ENCODE peak calls at places on chromosomes 3 and 15, in ten cellular contexts. E, N, Z, K, V, M, A, D, F and U are unnamed samples.

GRCh38 chr3:46895204-46895660 is 17.7 kb downstream of the PTH1R start:
- DNase-seq in V (peak), M (peak), D (peak), Z (peak), F (no peak), E (peak), A (peak), N (no peak), K (peak), U (no peak)

GRCh38 chr15:34684351-34684750 is 70.4 kb downstream of the GJD2 start:
- DNase-seq in E (no peak), F (no peak), K (no peak), V (no peak), D (no peak), M (no peak), Z (no peak), N (no peak), A (no peak), U (no peak)

GRCh38 chr15:82808634-82809041 is 790 bp upstream of the WHAMM start:
- DNase-seq in A (no peak), Z (no peak), K (no peak), D (no peak), M (no peak), E (no peak), N (no peak), V (no peak), F (no peak), U (no peak)

GRCh38 chr3:165827233-165827632 is 10.0 kb downstream of the BCHE start:
- DNase-seq in D (no peak), F (no peak), A (no peak), E (no peak), M (no peak), N (no peak), Z (no peak), V (no peak), K (no peak), U (no peak)

GRCh38 chr3:156865732-156866131 is 39.6 kb downstream of the LEKR1 start:
- DNase-seq in K (no peak), M (no peak), Z (no peak), A (no peak), F (no peak), E (no peak), D (peak), N (no peak), V (peak), U (no peak)

GRCh38 chr15:81097893-81098280 is 36.2 kb upstream of the CFAP161 start:
- DNase-seq in N (no peak), F (no peak), E (no peak), Z (no peak), D (peak), K (no peak), A (no peak), M (no peak), V (no peak), U (no peak)

GRCh38 chr3:72095521-72095920 is 310.6 kb upstream of the PROK2 start:
- DNase-seq in E (no peak), K (no peak), Z (no peak), D (no peak), V (peak), F (no peak), N (no peak), A (no peak), M (no peak), U (no peak)

GRCh38 chr15:94791008-94791407 is 559.6 kb downstream of the MCTP2 start:
- DNase-seq in E (no peak), V (no peak), A (no peak), K (no peak), N (no peak), M (no peak), D (no peak), F (no peak), Z (no peak), U (no peak)

GRCh38 chr15:95175914-95176658 is 944.7 kb downstream of the MCTP2 start:
- DNase-seq in N (no peak), E (no peak), K (no peak), Z (no peak), M (no peak), F (no peak), V (peak), D (peak), A (no peak), U (no peak)

GRCh38 chr15:36877796-36878744 is 222.3 kb downstream of the MEIS2 start:
- DNase-seq in E (no peak), V (no peak), N (no peak), A (no peak), Z (no peak), M (peak), D (no peak), K (no peak), F (no peak), U (no peak)

GRCh38 chr3:188083011-188083410 is 70.9 kb upstream of the LPP start:
- DNase-seq in E (no peak), M (no peak), Z (no peak), D (no peak), N (no peak), F (no peak), V (peak), A (no peak), K (no peak), U (no peak)

GRCh38 chr3:81279481-81280273 is 481.8 kb downstream of the GBE1 start:
- DNase-seq in K (no peak), D (no peak), N (peak), Z (no peak), M (no peak), F (no peak), A (no peak), V (no peak), E (no peak), U (no peak)

GRCh38 chr3:189947948-189948723 is 172.6 kb downstream of the P3H2 start:
- DNase-seq in K (no peak), V (peak), N (no peak), D (peak), F (no peak), Z (no peak), M (peak), E (no peak), A (no peak), U (no peak)

GRCh38 chr3:50264389-50264963 is 4.5 kb upstream of the SEMA3B start:
- DNase-seq in K (peak), A (no peak), D (peak), N (peak), E (no peak), V (peak), F (peak), M (no peak), Z (peak), U (peak)

GRCh38 chr3:133089906-133090305 is 51.7 kb downstream of the TMEM108 start:
- DNase-seq in E (no peak), D (no peak), K (no peak), F (no peak), M (peak), N (no peak), A (no peak), Z (no peak), V (no peak), U (no peak)

GRCh38 chr3:81958967-81959625 is 197.7 kb upstream of the GBE1 start:
- DNase-seq in E (no peak), M (no peak), K (no peak), A (no peak), D (peak), Z (no peak), F (no peak), V (peak), N (no peak), U (no peak)

GRCh38 chr15:79455361-79455760 is 23.2 kb downstream of the MINAR1 start:
- DNase-seq in Z (no peak), V (no peak), A (no peak), M (no peak), D (peak), E (no peak), K (no peak), F (no peak), N (no peak), U (no peak)

GRCh38 chr15:74821091-74821789 is 5.2 kb upstream of the CPLX3 start:
- DNase-seq in D (no peak), F (no peak), A (no peak), K (no peak), V (no peak), Z (no peak), N (no peak), M (peak), E (no peak), U (no peak)

GRCh38 chr15:54815546-54815945 is 381.2 kb downstream of the RSL24D1 start:
- DNase-seq in A (no peak), Z (no peak), E (no peak), M (no peak), K (no peak), D (no peak), V (no peak), N (no peak), F (no peak), U (no peak)

GRCh38 chr3:123584284-123584987 is 417 bp downstream of the HACD2 start:
- DNase-seq in D (peak), K (no peak), N (peak), Z (peak), F (peak), A (no peak), M (peak), E (peak), V (no peak), U (no peak)

GRCh38 chr15:74716647-74717046 is 8.7 kb downstream of the CYP1A1 start:
- DNase-seq in D (no peak), Z (no peak), A (no peak), E (no peak), M (no peak), F (no peak), V (peak), N (no peak), K (no peak), U (no peak)

GRCh38 chr3:41508063-41508696 is 308.9 kb downstream of the CTNNB1 start:
- DNase-seq in V (no peak), K (no peak), E (no peak), N (no peak), M (peak), F (no peak), A (no peak), Z (no peak), D (peak), U (no peak)

GRCh38 chr15:61871926-61872522 is 188.2 kb downstream of the VPS13C start:
- DNase-seq in N (no peak), M (peak), E (no peak), A (no peak), D (peak), V (peak), Z (no peak), F (no peak), K (no peak), U (no peak)

GRCh38 chr3:141105828-141106628 is 54.9 kb downstream of the SPSB4 start:
- DNase-seq in K (peak), M (peak), V (peak), N (peak), D (peak), A (peak), F (peak), Z (peak), E (peak), U (peak)

GRCh38 chr15:62135532-62136134 is 29.5 kb downstream of the C2CD4B start:
- DNase-seq in E (no peak), A (no peak), N (no peak), K (no peak), Z (no peak), M (no peak), V (no peak), D (peak), F (no peak), U (no peak)

GRCh38 chr3:155884292-155884691 is 13.8 kb downstream of the GMPS start:
- DNase-seq in F (no peak), E (no peak), K (no peak), N (no peak), Z (no peak), A (no peak), M (no peak), D (no peak), V (no peak), U (no peak)

GRCh38 chr3:72550582-72551262 is 297.5 kb downstream of the SHQ1 start:
- DNase-seq in Z (no peak), F (no peak), M (no peak), D (no peak), K (no peak), N (no peak), V (no peak), E (no peak), A (no peak), U (no peak)

GRCh38 chr15:92886815-92887214 is 13.3 kb upstream of the CHD2 start:
- DNase-seq in E (no peak), Z (no peak), K (no peak), M (no peak), N (no peak), A (no peak), F (no peak), D (no peak), V (no peak), U (no peak)

GRCh38 chr3:42707620-42708355 is 5.2 kb upstream of the HHATL start:
- DNase-seq in K (no peak), N (no peak), E (no peak), D (no peak), Z (no peak), M (no peak), V (no peak), A (no peak), F (no peak), U (no peak)

GRCh38 chr15:94253742-94254141 is 22.4 kb downstream of the MCTP2 start:
- DNase-seq in A (no peak), F (no peak), Z (no peak), V (no peak), K (no peak), N (no peak), D (no peak), M (no peak), E (no peak), U (no peak)

GRCh38 chr3:11717768-11718581 is 74.3 kb upstream of the VGLL4 start:
- DNase-seq in E (no peak), F (no peak), N (peak), V (peak), A (no peak), M (no peak), Z (no peak), K (no peak), D (peak), U (no peak)

GRCh38 chr15:32819406-32819930 is 101.7 kb downstream of the GREM1 start:
- DNase-seq in A (no peak), K (no peak), F (no peak), E (no peak), Z (no peak), M (no peak), V (no peak), N (no peak), D (peak), U (no peak)

GRCh38 chr15:70201376-70201775 is 103.7 kb upstream of the TLE3 start:
- DNase-seq in V (no peak), M (no peak), Z (no peak), K (no peak), D (no peak), F (no peak), A (no peak), E (no peak), N (no peak), U (no peak)

GRCh38 chr3:182970811-182971418 is 9.4 kb downstream of the DCUN1D1 start:
- DNase-seq in Z (peak), K (no peak), A (no peak), M (no peak), N (no peak), E (no peak), D (no peak), V (no peak), F (no peak), U (no peak)

GRCh38 chr3:149958171-149958796 is 12.4 kb downstream of the PFN2 start:
- DNase-seq in M (peak), E (no peak), V (no peak), D (no peak), N (no peak), A (no peak), Z (no peak), K (no peak), F (no peak), U (no peak)

GRCh38 chr3:24496529-24497482 is 2.2 kb upstream of the THRB start:
- DNase-seq in Z (peak), M (peak), D (peak), A (no peak), N (no peak), F (peak), E (no peak), V (peak), K (no peak), U (peak)

GRCh38 chr3:151203053-151203420 is at the start of gene GPR171:
- DNase-seq in F (no peak), Z (no peak), A (peak), E (peak), M (no peak), D (no peak), V (no peak), K (no peak), N (no peak), U (no peak)

GRCh38 chr3:5017953-5018531 is 38.8 kb downstream of the BHLHE40 start:
- DNase-seq in Z (peak), K (no peak), E (no peak), N (no peak), D (no peak), A (no peak), F (peak), M (no peak), V (peak), U (no peak)

GRCh38 chr3:46667061-46667621 is 26.3 kb downstream of the ALS2CL start:
- DNase-seq in E (no peak), D (no peak), N (no peak), F (no peak), V (no peak), M (no peak), K (no peak), Z (no peak), A (no peak), U (no peak)